ENCODE peak calls at places on chromosomes 13 and 19, in six cellular contexts. One of them, this sample, is unnamed.

GRCh38 chr13:63741029-63741813 is 2325.6 kb upstream of the PCDH20 start:
- DNase-seq in left ventricle myocardium inferior: no peak
- DNase-seq in tibial nerve: no peak
- DNase-seq in astrocyte: no peak
- DNase-seq in tibial artery: peak
- DNase-seq in DND-41: no peak
- DNase-seq in this sample: no peak

GRCh38 chr19:49823472-49823871 is 5.4 kb downstream of the MED25 start:
- DNase-seq in tibial nerve: no peak
- DNase-seq in tibial artery: no peak
- DNase-seq in left ventricle myocardium inferior: no peak
- DNase-seq in DND-41: no peak
- DNase-seq in astrocyte: no peak
- DNase-seq in this sample: no peak

GRCh38 chr13:77150651-77151050 is 123.7 kb upstream of the FBXL3 start:
- DNase-seq in tibial artery: no peak
- DNase-seq in astrocyte: peak
- DNase-seq in tibial nerve: no peak
- DNase-seq in DND-41: no peak
- DNase-seq in left ventricle myocardium inferior: no peak
- DNase-seq in this sample: no peak

GRCh38 chr13:78137404-78138142 is 218.9 kb upstream of the EDNRB start:
- DNase-seq in left ventricle myocardium inferior: no peak
- DNase-seq in astrocyte: peak
- DNase-seq in tibial artery: no peak
- DNase-seq in tibial nerve: no peak
- DNase-seq in DND-41: peak
- DNase-seq in this sample: peak

GRCh38 chr13:40221460-40222201 is 444.8 kb downstream of the FOXO1 start:
- DNase-seq in tibial artery: no peak
- DNase-seq in DND-41: peak
- DNase-seq in left ventricle myocardium inferior: no peak
- DNase-seq in tibial nerve: no peak
- DNase-seq in astrocyte: peak
- DNase-seq in this sample: no peak

GRCh38 chr19:14786421-14786851 is 8.1 kb upstream of the ADGRE2 start:
- DNase-seq in astrocyte: no peak
- DNase-seq in tibial artery: peak
- DNase-seq in left ventricle myocardium inferior: no peak
- DNase-seq in tibial nerve: no peak
- DNase-seq in DND-41: no peak
- DNase-seq in this sample: peak

GRCh38 chr13:93505104-93505952 is 278.7 kb downstream of the GPC6 start:
- DNase-seq in DND-41: no peak
- DNase-seq in astrocyte: peak
- DNase-seq in tibial nerve: no peak
- DNase-seq in left ventricle myocardium inferior: no peak
- DNase-seq in tibial artery: no peak
- DNase-seq in this sample: no peak

GRCh38 chr13:38308736-38309135 is 40.9 kb upstream of the UFM1 start:
- DNase-seq in DND-41: no peak
- DNase-seq in tibial nerve: no peak
- DNase-seq in left ventricle myocardium inferior: no peak
- DNase-seq in tibial artery: no peak
- DNase-seq in astrocyte: peak
- DNase-seq in this sample: peak

GRCh38 chr13:41916173-41916954 is 44.5 kb downstream of the VWA8 start:
- DNase-seq in astrocyte: peak
- DNase-seq in DND-41: no peak
- DNase-seq in tibial artery: no peak
- DNase-seq in left ventricle myocardium inferior: no peak
- DNase-seq in tibial nerve: no peak
- DNase-seq in this sample: peak

GRCh38 chr13:60583196-60583908 is 186.3 kb downstream of the TDRD3 start:
- DNase-seq in astrocyte: peak
- DNase-seq in tibial nerve: peak
- DNase-seq in left ventricle myocardium inferior: no peak
- DNase-seq in DND-41: no peak
- DNase-seq in tibial artery: no peak
- DNase-seq in this sample: no peak

GRCh38 chr13:26324867-26325266 is 70.9 kb downstream of the CDK8 start:
- DNase-seq in tibial nerve: no peak
- DNase-seq in DND-41: no peak
- DNase-seq in tibial artery: no peak
- DNase-seq in astrocyte: peak
- DNase-seq in left ventricle myocardium inferior: no peak
- DNase-seq in this sample: no peak

GRCh38 chr13:112819111-112819510 is 129.3 kb downstream of the ATP11A start:
- DNase-seq in astrocyte: no peak
- DNase-seq in left ventricle myocardium inferior: no peak
- DNase-seq in DND-41: no peak
- DNase-seq in tibial nerve: no peak
- DNase-seq in tibial artery: peak
- DNase-seq in this sample: no peak

GRCh38 chr13:52026246-52026626 is 1.7 kb downstream of the UTP14C start:
- DNase-seq in left ventricle myocardium inferior: no peak
- DNase-seq in tibial nerve: no peak
- DNase-seq in astrocyte: no peak
- DNase-seq in tibial artery: no peak
- DNase-seq in DND-41: no peak
- DNase-seq in this sample: no peak

GRCh38 chr19:28393574-28394336 is 819.2 kb downstream of the UQCRFS1 start:
- DNase-seq in astrocyte: no peak
- DNase-seq in left ventricle myocardium inferior: no peak
- DNase-seq in tibial nerve: no peak
- DNase-seq in DND-41: peak
- DNase-seq in tibial artery: no peak
- DNase-seq in this sample: no peak

GRCh38 chr13:25241007-25241406 is 46.3 kb downstream of the MTMR6 start:
- DNase-seq in DND-41: no peak
- DNase-seq in left ventricle myocardium inferior: no peak
- DNase-seq in tibial nerve: no peak
- DNase-seq in astrocyte: no peak
- DNase-seq in tibial artery: no peak
- DNase-seq in this sample: no peak

GRCh38 chr13:108069521-108070210 is 145.7 kb downstream of the LIG4 start:
- DNase-seq in tibial nerve: no peak
- DNase-seq in left ventricle myocardium inferior: no peak
- DNase-seq in DND-41: no peak
- DNase-seq in astrocyte: no peak
- DNase-seq in tibial artery: no peak
- DNase-seq in this sample: no peak

GRCh38 chr19:56252699-56253422 is 19.7 kb upstream of the EDDM13 start:
- DNase-seq in astrocyte: peak
- DNase-seq in DND-41: peak
- DNase-seq in tibial artery: peak
- DNase-seq in tibial nerve: peak
- DNase-seq in left ventricle myocardium inferior: peak
- DNase-seq in this sample: peak

GRCh38 chr13:73970413-73971055 is 163.7 kb downstream of the KLF12 start:
- DNase-seq in left ventricle myocardium inferior: no peak
- DNase-seq in tibial artery: no peak
- DNase-seq in tibial nerve: no peak
- DNase-seq in astrocyte: no peak
- DNase-seq in DND-41: no peak
- DNase-seq in this sample: no peak

GRCh38 chr19:4911786-4912672 is 2.7 kb downstream of the UHRF1 start:
- DNase-seq in DND-41: peak
- DNase-seq in tibial artery: peak
- DNase-seq in left ventricle myocardium inferior: peak
- DNase-seq in tibial nerve: peak
- DNase-seq in astrocyte: peak
- DNase-seq in this sample: peak

GRCh38 chr13:35599385-35599784 is 122.9 kb upstream of the MAB21L1 start:
- DNase-seq in DND-41: no peak
- DNase-seq in tibial artery: no peak
- DNase-seq in astrocyte: no peak
- DNase-seq in tibial nerve: no peak
- DNase-seq in left ventricle myocardium inferior: no peak
- DNase-seq in this sample: peak
- H3K27ac ChIP-seq in DND-41: no peak
- H3K27ac ChIP-seq in tibial artery: peak
- H3K27ac ChIP-seq in astrocyte: no peak
- H3K27ac ChIP-seq in tibial nerve: peak
- H3K27ac ChIP-seq in left ventricle myocardium inferior: peak
- H3K27ac ChIP-seq in this sample: no peak

GRCh38 chr19:47600246-47601179 is 8.4 kb upstream of the BICRA start:
- DNase-seq in tibial artery: peak
- DNase-seq in left ventricle myocardium inferior: peak
- DNase-seq in astrocyte: peak
- DNase-seq in tibial nerve: peak
- DNase-seq in DND-41: peak
- DNase-seq in this sample: peak
- TF ChIP-seq CTCF in tibial artery: no peak
- TF ChIP-seq CTCF in left ventricle myocardium inferior: no peak
- TF ChIP-seq CTCF in astrocyte: no peak
- TF ChIP-seq CTCF in tibial nerve: peak
- TF ChIP-seq CTCF in DND-41: no peak
- TF ChIP-seq CTCF in this sample: no peak

GRCh38 chr13:106636492-106636891 is 68.6 kb upstream of the ARGLU1 start:
- DNase-seq in tibial artery: no peak
- DNase-seq in astrocyte: no peak
- DNase-seq in DND-41: no peak
- DNase-seq in tibial nerve: no peak
- DNase-seq in left ventricle myocardium inferior: no peak
- DNase-seq in this sample: no peak

GRCh38 chr13:106640515-106640914 is 72.6 kb upstream of the ARGLU1 start:
- DNase-seq in DND-41: no peak
- DNase-seq in tibial nerve: no peak
- DNase-seq in left ventricle myocardium inferior: no peak
- DNase-seq in tibial artery: no peak
- DNase-seq in astrocyte: no peak
- DNase-seq in this sample: no peak

GRCh38 chr13:106637519-106637918 is 69.6 kb upstream of the ARGLU1 start:
- DNase-seq in tibial artery: no peak
- DNase-seq in tibial nerve: no peak
- DNase-seq in astrocyte: no peak
- DNase-seq in left ventricle myocardium inferior: no peak
- DNase-seq in DND-41: no peak
- DNase-seq in this sample: no peak

GRCh38 chr13:106633321-106633720 is 65.4 kb upstream of the ARGLU1 start:
- DNase-seq in left ventricle myocardium inferior: peak
- DNase-seq in tibial artery: no peak
- DNase-seq in astrocyte: no peak
- DNase-seq in DND-41: no peak
- DNase-seq in tibial nerve: no peak
- DNase-seq in this sample: no peak

GRCh38 chr13:106635616-106636015 is 67.7 kb upstream of the ARGLU1 start:
- DNase-seq in tibial nerve: no peak
- DNase-seq in DND-41: no peak
- DNase-seq in left ventricle myocardium inferior: no peak
- DNase-seq in astrocyte: no peak
- DNase-seq in tibial artery: no peak
- DNase-seq in this sample: no peak
- H3K27ac ChIP-seq in tibial nerve: no peak
- H3K27ac ChIP-seq in DND-41: no peak
- H3K27ac ChIP-seq in left ventricle myocardium inferior: no peak
- H3K27ac ChIP-seq in astrocyte: no peak
- H3K27ac ChIP-seq in tibial artery: no peak
- H3K27ac ChIP-seq in this sample: no peak

DNA sequence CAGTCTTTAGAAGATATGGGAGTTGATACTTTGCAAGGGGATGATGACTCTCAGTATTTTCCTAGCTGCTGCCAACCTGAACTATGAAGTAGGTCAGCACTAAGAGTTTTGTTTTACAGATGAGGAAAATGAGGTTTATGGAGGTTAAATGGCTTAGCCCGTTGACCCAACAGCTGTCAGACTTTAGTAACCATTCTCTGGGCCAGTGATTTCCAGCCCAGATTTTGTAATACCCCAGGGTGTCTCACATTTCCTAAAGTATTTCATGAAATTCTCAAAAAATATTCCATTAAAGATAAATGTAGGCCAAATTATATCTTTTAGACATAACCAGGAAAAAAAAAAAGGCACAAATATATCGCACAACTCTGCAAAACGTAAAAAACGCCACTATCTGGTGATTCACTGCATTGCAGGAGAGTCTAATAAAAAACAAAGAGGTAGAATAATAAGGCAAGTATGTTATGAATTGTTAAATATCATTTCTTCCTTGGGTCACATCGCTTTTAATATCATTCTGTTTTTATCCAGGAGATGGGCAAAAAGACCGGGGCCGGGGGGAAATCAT is 112.5 kb downstream of the DACH1 start:
- DNase-seq in tibial artery: no peak
- DNase-seq in left ventricle myocardium inferior: no peak
- DNase-seq in astrocyte: no peak
- DNase-seq in DND-41: no peak
- DNase-seq in tibial nerve: no peak
- DNase-seq in this sample: no peak
- TF ChIP-seq CTCF in tibial artery: no peak
- TF ChIP-seq CTCF in left ventricle myocardium inferior: peak
- TF ChIP-seq CTCF in astrocyte: no peak
- TF ChIP-seq CTCF in DND-41: peak
- TF ChIP-seq CTCF in tibial nerve: no peak
- TF ChIP-seq CTCF in this sample: no peak

GRCh38 chr19:2415281-2415972 is 12.0 kb downstream of the TIMM13 start:
- DNase-seq in tibial artery: no peak
- DNase-seq in astrocyte: no peak
- DNase-seq in left ventricle myocardium inferior: no peak
- DNase-seq in tibial nerve: no peak
- DNase-seq in DND-41: no peak
- DNase-seq in this sample: no peak
- H3K27ac ChIP-seq in tibial artery: no peak
- H3K27ac ChIP-seq in astrocyte: no peak
- H3K27ac ChIP-seq in left ventricle myocardium inferior: no peak
- H3K27ac ChIP-seq in tibial nerve: no peak
- H3K27ac ChIP-seq in DND-41: no peak
- H3K27ac ChIP-seq in this sample: no peak

GRCh38 chr13:32021785-32022184 is 9.8 kb upstream of the FRY start:
- DNase-seq in tibial nerve: no peak
- DNase-seq in astrocyte: no peak
- DNase-seq in DND-41: no peak
- DNase-seq in left ventricle myocardium inferior: no peak
- DNase-seq in tibial artery: no peak
- DNase-seq in this sample: no peak

GRCh38 chr13:32022292-32022691 is 9.3 kb upstream of the FRY start:
- DNase-seq in astrocyte: no peak
- DNase-seq in tibial nerve: no peak
- DNase-seq in tibial artery: no peak
- DNase-seq in DND-41: no peak
- DNase-seq in left ventricle myocardium inferior: no peak
- DNase-seq in this sample: no peak

GRCh38 chr13:32017449-32017848 is 14.1 kb upstream of the FRY start:
- DNase-seq in left ventricle myocardium inferior: no peak
- DNase-seq in DND-41: no peak
- DNase-seq in tibial artery: no peak
- DNase-seq in astrocyte: no peak
- DNase-seq in tibial nerve: no peak
- DNase-seq in this sample: no peak

GRCh38 chr13:32016631-32017030 is 14.9 kb upstream of the FRY start:
- DNase-seq in astrocyte: no peak
- DNase-seq in tibial artery: no peak
- DNase-seq in left ventricle myocardium inferior: no peak
- DNase-seq in DND-41: no peak
- DNase-seq in tibial nerve: no peak
- DNase-seq in this sample: no peak

GRCh38 chr13:32019612-32020233 is 11.9 kb upstream of the FRY start:
- DNase-seq in DND-41: peak
- DNase-seq in tibial nerve: no peak
- DNase-seq in left ventricle myocardium inferior: no peak
- DNase-seq in astrocyte: peak
- DNase-seq in tibial artery: no peak
- DNase-seq in this sample: peak
- TF ChIP-seq CTCF in DND-41: peak
- TF ChIP-seq CTCF in tibial nerve: peak
- TF ChIP-seq CTCF in left ventricle myocardium inferior: peak
- TF ChIP-seq CTCF in astrocyte: peak
- TF ChIP-seq CTCF in tibial artery: peak
- TF ChIP-seq CTCF in this sample: peak